ENCODE peak calls at places on chromosomes 13 and 19, in four cellular contexts. One of them, this sample, is unnamed.

GRCh38 chr13:80989241-80989640 is 648.3 kb upstream of the SPRY2 start:
- DNase-seq in CD4-positive, CD25-positive, alpha-beta regulatory T cell: no peak
- DNase-seq in stimulated activated CD4-positive, alpha-beta T cell treated with anti-CD3 and anti-CD28 coated beads, Interleukin-15, amount 100 ng/mL, for 1 hour: no peak
- DNase-seq in SIG-M5: no peak
- DNase-seq in this sample: no peak

GRCh38 chr19:4352701-4353121 is 9.3 kb downstream of the MPND start:
- DNase-seq in CD4-positive, CD25-positive, alpha-beta regulatory T cell: peak; percentile 34
- DNase-seq in stimulated activated CD4-positive, alpha-beta T cell treated with anti-CD3 and anti-CD28 coated beads, Interleukin-15, amount 100 ng/mL, for 1 hour: peak; percentile 30
- DNase-seq in SIG-M5: no peak
- DNase-seq in this sample: peak; percentile 61

GRCh38 chr19:3369337-3370213 is 3.2 kb downstream of the NFIC start:
- DNase-seq in CD4-positive, CD25-positive, alpha-beta regulatory T cell: no peak
- DNase-seq in stimulated activated CD4-positive, alpha-beta T cell treated with anti-CD3 and anti-CD28 coated beads, Interleukin-15, amount 100 ng/mL, for 1 hour: no peak
- DNase-seq in SIG-M5: no peak
- DNase-seq in this sample: peak; percentile 58

GRCh38 chr19:35784401-35785086 is 9.2 kb downstream of the ARHGAP33 start:
- DNase-seq in CD4-positive, CD25-positive, alpha-beta regulatory T cell: no peak
- DNase-seq in stimulated activated CD4-positive, alpha-beta T cell treated with anti-CD3 and anti-CD28 coated beads, Interleukin-15, amount 100 ng/mL, for 1 hour: no peak
- DNase-seq in SIG-M5: no peak
- DNase-seq in this sample: no peak

GRCh38 chr19:14686411-14686810 is 3.4 kb upstream of the ZNF333 start:
- DNase-seq in CD4-positive, CD25-positive, alpha-beta regulatory T cell: no peak
- DNase-seq in stimulated activated CD4-positive, alpha-beta T cell treated with anti-CD3 and anti-CD28 coated beads, Interleukin-15, amount 100 ng/mL, for 1 hour: no peak
- DNase-seq in SIG-M5: no peak
- DNase-seq in this sample: peak; percentile 43

GRCh38 chr13:92896842-92897241 is 329.8 kb upstream of the GPC6 start:
- DNase-seq in CD4-positive, CD25-positive, alpha-beta regulatory T cell: no peak
- DNase-seq in stimulated activated CD4-positive, alpha-beta T cell treated with anti-CD3 and anti-CD28 coated beads, Interleukin-15, amount 100 ng/mL, for 1 hour: no peak
- DNase-seq in SIG-M5: no peak
- DNase-seq in this sample: peak; percentile 66

GRCh38 chr13:114151565-114152284 is 19.3 kb upstream of the RASA3 start:
- DNase-seq in CD4-positive, CD25-positive, alpha-beta regulatory T cell: no peak
- DNase-seq in stimulated activated CD4-positive, alpha-beta T cell treated with anti-CD3 and anti-CD28 coated beads, Interleukin-15, amount 100 ng/mL, for 1 hour: no peak
- DNase-seq in SIG-M5: no peak
- DNase-seq in this sample: peak; percentile 94

GRCh38 chr13:113862766-113863510 is 938 bp downstream of the GAS6 start:
- DNase-seq in CD4-positive, CD25-positive, alpha-beta regulatory T cell: no peak
- DNase-seq in stimulated activated CD4-positive, alpha-beta T cell treated with anti-CD3 and anti-CD28 coated beads, Interleukin-15, amount 100 ng/mL, for 1 hour: no peak
- DNase-seq in SIG-M5: no peak
- DNase-seq in this sample: peak; percentile 48

GRCh38 chr13:112481458-112481857 is 105.3 kb downstream of the SPACA7 start:
- DNase-seq in CD4-positive, CD25-positive, alpha-beta regulatory T cell: no peak
- DNase-seq in stimulated activated CD4-positive, alpha-beta T cell treated with anti-CD3 and anti-CD28 coated beads, Interleukin-15, amount 100 ng/mL, for 1 hour: no peak
- DNase-seq in SIG-M5: no peak
- DNase-seq in this sample: no peak

GRCh38 chr13:75357576-75358295 is 124.2 kb downstream of the TBC1D4 start:
- DNase-seq in CD4-positive, CD25-positive, alpha-beta regulatory T cell: peak; percentile 33
- DNase-seq in stimulated activated CD4-positive, alpha-beta T cell treated with anti-CD3 and anti-CD28 coated beads, Interleukin-15, amount 100 ng/mL, for 1 hour: peak; percentile 15
- DNase-seq in SIG-M5: no peak
- DNase-seq in this sample: peak; percentile 64

GRCh38 chr19:50039968-50040367 is 14.2 kb downstream of the ZNF473 start:
- DNase-seq in CD4-positive, CD25-positive, alpha-beta regulatory T cell: no peak
- DNase-seq in stimulated activated CD4-positive, alpha-beta T cell treated with anti-CD3 and anti-CD28 coated beads, Interleukin-15, amount 100 ng/mL, for 1 hour: no peak
- DNase-seq in SIG-M5: no peak
- DNase-seq in this sample: no peak

GRCh38 chr13:38908574-38908973 is 82.1 kb downstream of the STOML3 start:
- DNase-seq in CD4-positive, CD25-positive, alpha-beta regulatory T cell: no peak
- DNase-seq in stimulated activated CD4-positive, alpha-beta T cell treated with anti-CD3 and anti-CD28 coated beads, Interleukin-15, amount 100 ng/mL, for 1 hour: no peak
- DNase-seq in SIG-M5: no peak
- DNase-seq in this sample: no peak

GRCh38 chr13:25171517-25172302 is at the start of gene AMER2:
- DNase-seq in CD4-positive, CD25-positive, alpha-beta regulatory T cell: no peak
- DNase-seq in stimulated activated CD4-positive, alpha-beta T cell treated with anti-CD3 and anti-CD28 coated beads, Interleukin-15, amount 100 ng/mL, for 1 hour: no peak
- DNase-seq in SIG-M5: no peak
- DNase-seq in this sample: no peak